ENCODE peak calls at places on chromosomes 16 and 17, in five cellular contexts. N is fibroblast of lung, Q is neural progenitor cell, X is H1, M is neuronal stem cell. V is an unnamed sample.

GRCh38 chr16:10318798-10319500 is 66.9 kb upstream of the ATF7IP2 start:
- DNase-seq in N (no peak), Q (no peak), X (no peak), M (no peak), V (no peak)

GRCh38 chr16:24504467-24505345 is 34.7 kb upstream of the RBBP6 start:
- DNase-seq in N (peak), Q (peak), X (peak), M (peak), V (peak)

GRCh38 chr17:6641374-6641818 is 536 bp downstream of the TXNDC17 start:
- DNase-seq in N (no peak), Q (no peak), X (peak), M (no peak), V (peak)

GRCh38 chr17:15776871-15777270 is 44.8 kb downstream of the TBC1D26 start:
- DNase-seq in N (no peak), Q (no peak), X (no peak), M (no peak), V (no peak)

GRCh38 chr17:57739402-57740224 is 5.5 kb downstream of the CCDC182 start:
- DNase-seq in N (no peak), Q (peak), X (no peak), M (no peak), V (peak)

GRCh38 chr16:27377666-27378485 is 24.1 kb upstream of the IL21R start:
- DNase-seq in N (no peak), Q (no peak), X (no peak), M (no peak), V (peak)

GRCh38 chr16:7025616-7026190 is 306.9 kb upstream of the RBFOX1 start:
- DNase-seq in N (no peak), Q (peak), X (peak), M (peak), V (peak)

GRCh38 chr16:49492090-49492801 is 118.6 kb downstream of the C16orf78 start:
- DNase-seq in N (peak), Q (peak), X (peak), M (peak), V (peak)

GRCh38 chr17:13337864-13338371 is 263.8 kb downstream of the HS3ST3A1 start:
- DNase-seq in N (peak), Q (peak), X (no peak), M (peak), V (peak)

GRCh38 chr17:81968396-81968745 is 7.4 kb upstream of the NOTUM start:
- DNase-seq in N (no peak), Q (no peak), X (no peak), M (no peak), V (no peak)
- H3K27ac ChIP-seq in N (no peak), Q (no peak), X (no peak), M (no peak), V (no peak)

GRCh38 chr16:3389663-3390338 is 11.0 kb downstream of the ZSCAN32 start:
- DNase-seq in N (no peak), Q (no peak), X (no peak), M (no peak), V (no peak)

GRCh38 chr16:3383045-3383448 is 17.8 kb downstream of the ZSCAN32 start:
- DNase-seq in N (no peak), Q (no peak), X (no peak), M (no peak), V (no peak)

GRCh38 chr16:3388325-3388724 is 12.5 kb downstream of the ZSCAN32 start:
- DNase-seq in N (no peak), Q (no peak), X (no peak), M (no peak), V (no peak)
- H3K4me2 ChIP-seq in N (no peak), Q (no peak), X (no peak), M (no peak), V (no peak)

GRCh38 chr17:2084129-2084765 is 29.3 kb downstream of the HIC1 start:
- DNase-seq in N (peak), Q (no peak), X (no peak), M (no peak), V (no peak)

GRCh38 chr17:2083613-2084128 is 28.8 kb downstream of the HIC1 start:
- DNase-seq in N (no peak), Q (no peak), X (no peak), M (no peak), V (no peak)

GRCh38 chr17:2086306-2086705 is 31.4 kb downstream of the HIC1 start:
- DNase-seq in N (no peak), Q (no peak), X (no peak), M (no peak), V (no peak)

GRCh38 chr17:2085648-2085949 is 30.7 kb downstream of the HIC1 start:
- DNase-seq in N (peak), Q (no peak), X (no peak), M (no peak), V (no peak)

DNA sequence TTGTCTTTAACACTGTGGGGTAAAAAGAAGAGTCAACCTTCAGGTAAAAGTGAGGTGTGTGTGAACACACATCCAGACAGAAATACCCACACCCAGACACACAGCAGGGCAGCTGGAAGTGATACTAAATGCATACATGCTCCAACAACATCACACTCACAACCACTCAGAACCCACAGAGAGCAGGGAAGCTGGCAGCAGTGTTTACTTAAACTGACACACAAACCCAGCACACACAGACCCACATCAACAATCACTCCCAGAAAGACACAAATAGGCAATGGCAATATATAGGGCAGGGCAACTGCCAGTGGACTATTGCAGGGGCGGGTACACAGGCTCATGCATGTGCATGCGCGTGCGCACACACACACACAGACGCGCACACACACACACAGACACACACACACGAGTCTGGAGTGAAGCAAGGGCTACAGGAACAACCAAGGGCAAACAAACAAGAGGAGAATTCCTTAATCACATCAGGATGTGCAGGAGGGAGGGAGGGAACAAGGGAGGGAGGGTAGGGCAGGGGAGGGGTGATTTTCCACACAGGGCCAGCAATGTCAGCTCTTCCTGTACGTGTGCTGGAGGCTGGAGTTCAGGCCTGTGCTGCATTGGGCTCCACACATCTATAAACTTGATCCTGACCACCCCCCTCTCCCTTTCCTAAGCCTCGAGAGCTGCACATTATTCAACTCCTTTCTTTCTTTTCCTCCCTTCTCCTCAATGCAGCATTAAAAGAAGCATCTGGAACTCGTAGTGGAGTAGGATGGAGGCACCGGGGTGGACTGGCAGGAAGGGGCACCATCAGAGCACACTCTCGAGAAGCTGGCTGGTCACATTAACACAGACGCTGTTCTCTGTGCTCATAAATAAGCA is 30.1 kb downstream of the HIC1 start:
- DNase-seq in N (peak), Q (no peak), X (no peak), M (no peak), V (no peak)
- H3K27ac ChIP-seq in N (peak), Q (no peak), X (no peak), M (no peak), V (no peak)

GRCh38 chr16:16122264-16122663 is 101.0 kb downstream of the ABCC6 start:
- DNase-seq in N (no peak), Q (no peak), X (no peak), M (no peak), V (no peak)

GRCh38 chr16:16120382-16121184 is 102.7 kb downstream of the ABCC6 start:
- DNase-seq in N (no peak), Q (no peak), X (no peak), M (no peak), V (no peak)

GRCh38 chr16:16118337-16118736 is 105.0 kb downstream of the ABCC6 start:
- DNase-seq in N (no peak), Q (no peak), X (no peak), M (no peak), V (peak)

GRCh38 chr16:16121185-16121727 is 102.0 kb downstream of the ABCC6 start:
- DNase-seq in N (no peak), Q (no peak), X (no peak), M (no peak), V (no peak)

GRCh38 chr16:16120044-16120381 is 103.3 kb downstream of the ABCC6 start:
- DNase-seq in N (no peak), Q (no peak), X (no peak), M (no peak), V (no peak)
- H3K4me2 ChIP-seq in N (no peak), Q (no peak), X (no peak), M (no peak), V (no peak)

DNA sequence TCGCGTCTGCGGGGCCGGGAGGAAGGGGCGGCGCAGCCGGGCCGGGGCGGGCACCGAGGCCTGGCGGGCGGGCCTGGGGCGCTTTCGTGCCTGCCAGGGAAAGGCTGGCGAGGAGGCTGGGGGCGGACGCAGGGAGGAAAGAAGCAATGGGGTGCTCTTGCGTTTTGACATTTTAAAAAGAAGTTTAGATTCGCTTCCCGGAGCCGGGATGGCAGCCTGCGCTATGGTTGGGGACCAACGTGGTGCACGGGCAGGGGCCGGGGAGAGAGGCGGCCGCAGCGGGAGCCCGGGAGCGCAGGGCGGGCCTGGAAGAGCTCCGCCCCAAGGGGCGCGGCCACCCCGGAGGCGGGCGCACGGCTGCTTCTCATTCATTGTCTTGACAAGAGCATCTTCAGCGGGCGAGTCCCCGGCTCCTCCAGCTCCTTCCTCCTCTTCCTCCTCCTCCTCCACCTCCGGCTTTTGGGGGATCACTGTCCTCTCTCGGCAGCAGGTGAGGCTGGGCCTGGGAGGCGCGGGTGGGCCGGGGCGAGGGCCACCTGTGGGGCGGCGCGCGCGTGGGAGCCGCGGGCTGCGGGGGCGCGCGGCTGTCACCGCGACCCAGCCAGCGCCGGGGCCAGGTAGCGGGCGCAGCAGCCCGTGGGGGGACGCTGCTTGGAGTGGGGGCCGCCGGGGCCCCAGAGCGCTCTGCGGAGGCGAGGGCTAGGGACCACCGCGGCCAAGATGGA is at the start of gene CORO1A:
- DNase-seq in N (peak), Q (peak), X (no peak), M (peak), V (peak)
- H3K27ac ChIP-seq in N (no peak), Q (no peak), X (no peak), M (peak), V (peak)

GRCh38 chr17:37117743-37118142 is 169.0 kb downstream of the AATF start:
- DNase-seq in N (no peak), Q (peak), X (no peak), M (no peak), V (no peak)
- H3K4me2 ChIP-seq in N (no peak), Q (peak), X (no peak), M (no peak), V (no peak)

GRCh38 chr17:28534740-28535375 is 17.6 kb downstream of the UNC119 start:
- DNase-seq in N (no peak), Q (no peak), X (no peak), M (no peak), V (no peak)

GRCh38 chr17:28533091-28533670 is 19.2 kb downstream of the UNC119 start:
- DNase-seq in N (no peak), Q (no peak), X (no peak), M (no peak), V (no peak)

GRCh38 chr17:28530926-28531325 is 21.5 kb downstream of the UNC119 start:
- DNase-seq in N (no peak), Q (no peak), X (no peak), M (no peak), V (no peak)

GRCh38 chr17:28530250-28530649 is 22.2 kb downstream of the UNC119 start:
- DNase-seq in N (no peak), Q (no peak), X (no peak), M (no peak), V (no peak)

GRCh38 chr17:28532063-28532960 is 20.1 kb downstream of the UNC119 start:
- DNase-seq in N (no peak), Q (no peak), X (no peak), M (no peak), V (no peak)
- H3K27ac ChIP-seq in N (no peak), Q (no peak), X (no peak), M (no peak), V (no peak)

DNA sequence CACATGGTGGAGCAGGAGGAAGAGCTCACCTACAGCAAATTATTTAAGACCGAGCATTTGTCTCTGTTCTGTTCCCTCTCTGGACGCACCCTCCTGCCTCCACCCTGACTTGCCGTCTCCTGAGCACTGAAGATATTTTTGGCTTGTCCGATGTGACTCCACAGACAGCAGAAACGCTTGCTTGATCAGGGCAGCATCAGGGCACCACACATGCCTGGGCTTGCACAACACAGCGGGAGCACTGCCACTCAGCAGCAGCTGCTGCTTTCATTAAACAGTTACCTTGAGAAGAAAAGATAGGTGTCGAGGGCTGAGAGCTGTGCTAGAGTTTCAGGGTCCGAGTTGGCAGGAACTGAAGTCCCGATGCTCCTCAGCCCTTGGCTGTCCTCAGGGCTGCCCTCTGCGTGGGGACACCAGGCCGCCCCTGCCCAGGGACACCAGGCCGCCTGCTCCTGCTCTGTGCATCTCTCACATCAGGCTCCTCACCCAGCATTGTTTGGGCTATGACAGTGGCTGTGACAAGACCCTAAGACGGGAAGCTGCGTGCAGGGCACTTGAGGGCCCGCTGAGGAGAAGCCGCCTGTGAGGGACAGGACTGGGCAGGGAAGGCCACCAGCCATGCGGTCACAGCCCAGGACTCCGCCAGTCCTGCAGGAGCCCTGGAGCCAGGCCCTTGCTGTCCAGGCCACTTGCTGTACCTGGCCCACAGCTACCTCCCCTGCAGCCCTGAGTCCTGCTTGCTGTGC is 21.3 kb upstream of the CDH15 start:
- DNase-seq in N (no peak), Q (no peak), X (no peak), M (no peak), V (no peak)
- H3K4me2 ChIP-seq in N (no peak), Q (no peak), X (no peak), M (no peak), V (no peak)

GRCh38 chr16:85319208-85319983 is 207.1 kb upstream of the CIBAR2 start:
- DNase-seq in N (no peak), Q (no peak), X (no peak), M (no peak), V (no peak)
- H3K27ac ChIP-seq in N (no peak), Q (no peak), X (no peak), M (no peak), V (no peak)

GRCh38 chr17:40004712-40005111 is 10.5 kb upstream of the CSF3 start:
- DNase-seq in N (no peak), Q (no peak), X (no peak), M (no peak), V (no peak)
- H3K4me2 ChIP-seq in N (no peak), Q (no peak), X (no peak), M (no peak), V (no peak)

V was measured in Karpas-422.